ENCODE peak calls at places on chromosomes 5 and 9, in ten cellular contexts. One of them, this sample, is unnamed.

GRCh38 chr9:127588740-127589506 is 23.2 kb upstream of the STXBP1 start:
- DNase-seq in transverse colon: no peak
- DNase-seq in H1: no peak
- DNase-seq in HepG2: no peak
- DNase-seq in stomach: no peak
- DNase-seq in esophagus muscularis mucosa: no peak
- DNase-seq in HCT116: no peak
- DNase-seq in GM12891: no peak
- DNase-seq in breast epithelium: no peak
- DNase-seq in prostate gland: no peak
- DNase-seq in this sample: no peak

GRCh38 chr9:86405926-86406325 is 51.7 kb upstream of the TUT7 start:
- DNase-seq in transverse colon: no peak
- DNase-seq in H1: no peak
- DNase-seq in HepG2: peak
- DNase-seq in stomach: no peak
- DNase-seq in esophagus muscularis mucosa: peak
- DNase-seq in HCT116: peak
- DNase-seq in GM12891: no peak
- DNase-seq in breast epithelium: no peak
- DNase-seq in prostate gland: peak
- DNase-seq in this sample: no peak

GRCh38 chr5:98805070-98805469 is 31.6 kb downstream of the RGMB start:
- DNase-seq in transverse colon: no peak
- DNase-seq in H1: no peak
- DNase-seq in HepG2: no peak
- DNase-seq in stomach: no peak
- DNase-seq in esophagus muscularis mucosa: no peak
- DNase-seq in HCT116: no peak
- DNase-seq in GM12891: no peak
- DNase-seq in breast epithelium: no peak
- DNase-seq in prostate gland: no peak
- DNase-seq in this sample: no peak

GRCh38 chr5:172931001-172931536 is 28.2 kb upstream of the RPL26L1 start:
- DNase-seq in transverse colon: no peak
- DNase-seq in H1: no peak
- DNase-seq in HepG2: no peak
- DNase-seq in stomach: no peak
- DNase-seq in esophagus muscularis mucosa: no peak
- DNase-seq in HCT116: no peak
- DNase-seq in GM12891: no peak
- DNase-seq in breast epithelium: no peak
- DNase-seq in prostate gland: no peak
- DNase-seq in this sample: no peak

GRCh38 chr5:40202852-40203440 is 476.8 kb upstream of the PTGER4 start:
- DNase-seq in transverse colon: no peak
- DNase-seq in H1: no peak
- DNase-seq in HepG2: no peak
- DNase-seq in stomach: no peak
- DNase-seq in esophagus muscularis mucosa: no peak
- DNase-seq in HCT116: no peak
- DNase-seq in GM12891: no peak
- DNase-seq in breast epithelium: no peak
- DNase-seq in prostate gland: no peak
- DNase-seq in this sample: no peak

GRCh38 chr5:73299017-73299630 is 126.1 kb downstream of the TMEM174 start:
- DNase-seq in transverse colon: no peak
- DNase-seq in H1: no peak
- DNase-seq in HepG2: no peak
- DNase-seq in stomach: no peak
- DNase-seq in esophagus muscularis mucosa: no peak
- DNase-seq in HCT116: no peak
- DNase-seq in GM12891: no peak
- DNase-seq in breast epithelium: no peak
- DNase-seq in prostate gland: no peak
- DNase-seq in this sample: peak

GRCh38 chr5:145811834-145812625 is 23.1 kb downstream of the PRELID2 start:
- DNase-seq in transverse colon: no peak
- DNase-seq in H1: no peak
- DNase-seq in HepG2: peak
- DNase-seq in stomach: no peak
- DNase-seq in esophagus muscularis mucosa: peak
- DNase-seq in HCT116: no peak
- DNase-seq in GM12891: no peak
- DNase-seq in breast epithelium: no peak
- DNase-seq in prostate gland: no peak
- DNase-seq in this sample: no peak

GRCh38 chr5:17069995-17070405 is 133.9 kb upstream of the MYO10 start:
- DNase-seq in transverse colon: peak
- DNase-seq in H1: no peak
- DNase-seq in HepG2: no peak
- DNase-seq in stomach: peak
- DNase-seq in esophagus muscularis mucosa: no peak
- DNase-seq in HCT116: peak
- DNase-seq in GM12891: no peak
- DNase-seq in breast epithelium: no peak
- DNase-seq in prostate gland: no peak
- DNase-seq in this sample: no peak

GRCh38 chr5:82549263-82549662 is 271.1 kb upstream of the RPS23 start:
- DNase-seq in transverse colon: no peak
- DNase-seq in H1: no peak
- DNase-seq in HepG2: no peak
- DNase-seq in stomach: no peak
- DNase-seq in esophagus muscularis mucosa: no peak
- DNase-seq in HCT116: no peak
- DNase-seq in GM12891: no peak
- DNase-seq in breast epithelium: no peak
- DNase-seq in prostate gland: no peak
- DNase-seq in this sample: no peak

DNA sequence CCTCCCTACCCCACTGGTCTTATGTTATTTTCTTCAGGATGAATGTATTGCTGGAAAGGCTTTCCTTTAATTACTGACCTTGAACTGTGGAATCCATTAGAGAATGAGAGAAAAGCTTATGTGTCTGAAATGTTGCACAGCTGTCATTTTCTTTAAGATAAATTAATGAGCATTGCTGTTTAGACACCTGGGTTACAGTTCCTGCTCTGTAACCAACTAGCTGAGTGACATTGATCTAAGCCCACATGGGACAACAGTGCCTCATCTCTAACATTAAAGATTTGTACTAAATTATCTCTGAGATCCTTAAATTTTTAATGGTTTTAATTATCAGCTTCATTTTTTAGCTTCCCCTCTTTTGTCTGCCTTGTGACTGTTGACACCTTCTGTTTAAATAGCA is 507.0 kb downstream of the TAF11L14 start:
- DNase-seq in transverse colon: no peak
- DNase-seq in H1: no peak
- DNase-seq in HepG2: no peak
- DNase-seq in stomach: no peak
- DNase-seq in esophagus muscularis mucosa: no peak
- DNase-seq in HCT116: no peak
- DNase-seq in GM12891: no peak
- DNase-seq in breast epithelium: no peak
- DNase-seq in prostate gland: no peak
- DNase-seq in this sample: no peak
- TF ChIP-seq POLR2AphosphoS5 in transverse colon: no peak
- TF ChIP-seq POLR2AphosphoS5 in H1: no peak
- TF ChIP-seq POLR2AphosphoS5 in HepG2: no peak
- TF ChIP-seq POLR2AphosphoS5 in stomach: no peak
- TF ChIP-seq POLR2AphosphoS5 in esophagus muscularis mucosa: no peak
- TF ChIP-seq POLR2AphosphoS5 in HCT116: no peak
- TF ChIP-seq POLR2AphosphoS5 in GM12891: no peak
- TF ChIP-seq POLR2AphosphoS5 in breast epithelium: no peak
- TF ChIP-seq POLR2AphosphoS5 in prostate gland: no peak
- TF ChIP-seq POLR2AphosphoS5 in this sample: no peak

DNA sequence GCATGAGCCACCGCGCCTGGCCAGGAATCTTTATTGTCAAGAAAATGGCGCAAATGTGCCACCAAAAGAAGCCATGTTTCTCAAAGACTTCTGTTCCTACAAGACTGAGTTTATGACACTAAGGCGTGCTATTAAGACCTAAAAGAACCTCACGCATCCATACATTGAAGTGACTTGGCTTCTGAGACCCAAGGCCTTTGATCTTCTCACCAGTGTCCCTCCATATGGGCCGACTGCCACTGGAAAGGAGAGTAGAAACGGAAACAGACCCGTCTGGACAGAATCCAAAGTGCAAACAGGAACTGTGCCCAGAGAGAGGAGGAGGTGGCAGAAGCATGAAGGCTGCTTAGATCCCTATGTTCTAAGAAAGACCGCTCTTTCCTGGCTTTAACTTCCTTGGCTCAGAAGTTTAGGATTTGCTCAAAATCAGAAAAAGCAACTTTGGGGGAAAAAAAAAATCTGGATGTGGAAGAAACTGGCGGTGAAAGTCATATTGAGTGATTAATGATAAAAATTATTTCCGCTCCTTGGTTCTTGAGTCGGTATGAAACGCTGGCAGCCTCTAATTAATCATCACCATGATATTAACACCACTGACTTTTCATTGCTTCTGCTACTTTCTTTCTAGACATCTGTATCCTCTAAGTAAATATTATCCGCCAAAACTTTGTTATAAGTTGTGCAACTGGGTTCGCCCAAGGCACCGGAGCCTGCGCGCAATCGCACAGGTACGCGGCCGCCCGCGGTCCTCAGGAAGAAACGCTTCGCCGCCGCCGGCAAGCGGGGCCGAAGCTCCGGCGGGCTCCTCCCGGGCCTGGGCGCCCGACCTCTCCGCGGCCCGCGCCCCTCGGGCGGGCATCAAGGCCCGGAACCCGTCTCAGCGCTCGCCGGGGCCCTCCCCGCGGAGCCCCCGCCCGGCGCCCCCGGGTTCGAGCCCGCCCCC is 730 bp downstream of the DAP start:
- DNase-seq in transverse colon: peak
- DNase-seq in H1: no peak
- DNase-seq in HepG2: peak
- DNase-seq in stomach: peak
- DNase-seq in esophagus muscularis mucosa: no peak
- DNase-seq in HCT116: peak
- DNase-seq in GM12891: peak
- DNase-seq in breast epithelium: peak
- DNase-seq in prostate gland: peak
- DNase-seq in this sample: peak
- TF ChIP-seq POLR2A in transverse colon: peak
- TF ChIP-seq POLR2A in H1: no peak
- TF ChIP-seq POLR2A in HepG2: peak
- TF ChIP-seq POLR2A in stomach: no peak
- TF ChIP-seq POLR2A in esophagus muscularis mucosa: no peak
- TF ChIP-seq POLR2A in HCT116: no peak
- TF ChIP-seq POLR2A in GM12891: no peak
- TF ChIP-seq POLR2A in breast epithelium: no peak
- TF ChIP-seq POLR2A in prostate gland: peak
- TF ChIP-seq POLR2A in this sample: no peak

GRCh38 chr9:95131023-95131943 is 186.2 kb downstream of the FANCC start:
- DNase-seq in transverse colon: peak
- DNase-seq in H1: no peak
- DNase-seq in HepG2: peak
- DNase-seq in stomach: peak
- DNase-seq in esophagus muscularis mucosa: no peak
- DNase-seq in HCT116: peak
- DNase-seq in GM12891: peak
- DNase-seq in breast epithelium: no peak
- DNase-seq in prostate gland: peak
- DNase-seq in this sample: peak

GRCh38 chr9:95134457-95134881 is 183.0 kb downstream of the FANCC start:
- DNase-seq in transverse colon: peak
- DNase-seq in H1: no peak
- DNase-seq in HepG2: no peak
- DNase-seq in stomach: peak
- DNase-seq in esophagus muscularis mucosa: no peak
- DNase-seq in HCT116: no peak
- DNase-seq in GM12891: no peak
- DNase-seq in breast epithelium: no peak
- DNase-seq in prostate gland: no peak
- DNase-seq in this sample: no peak

GRCh38 chr9:95132406-95133350 is 184.8 kb downstream of the FANCC start:
- DNase-seq in transverse colon: no peak
- DNase-seq in H1: no peak
- DNase-seq in HepG2: no peak
- DNase-seq in stomach: no peak
- DNase-seq in esophagus muscularis mucosa: no peak
- DNase-seq in HCT116: no peak
- DNase-seq in GM12891: no peak
- DNase-seq in breast epithelium: no peak
- DNase-seq in prostate gland: no peak
- DNase-seq in this sample: no peak

GRCh38 chr9:95135756-95136155 is 181.8 kb downstream of the FANCC start:
- DNase-seq in transverse colon: no peak
- DNase-seq in H1: no peak
- DNase-seq in HepG2: no peak
- DNase-seq in stomach: no peak
- DNase-seq in esophagus muscularis mucosa: no peak
- DNase-seq in HCT116: no peak
- DNase-seq in GM12891: no peak
- DNase-seq in breast epithelium: no peak
- DNase-seq in prostate gland: no peak
- DNase-seq in this sample: no peak

GRCh38 chr9:95133351-95133724 is 184.2 kb downstream of the FANCC start:
- DNase-seq in transverse colon: no peak
- DNase-seq in H1: no peak
- DNase-seq in HepG2: no peak
- DNase-seq in stomach: no peak
- DNase-seq in esophagus muscularis mucosa: no peak
- DNase-seq in HCT116: no peak
- DNase-seq in GM12891: no peak
- DNase-seq in breast epithelium: no peak
- DNase-seq in prostate gland: no peak
- DNase-seq in this sample: no peak
- TF ChIP-seq POLR2AphosphoS5 in transverse colon: no peak
- TF ChIP-seq POLR2AphosphoS5 in H1: no peak
- TF ChIP-seq POLR2AphosphoS5 in HepG2: no peak
- TF ChIP-seq POLR2AphosphoS5 in stomach: no peak
- TF ChIP-seq POLR2AphosphoS5 in esophagus muscularis mucosa: no peak
- TF ChIP-seq POLR2AphosphoS5 in HCT116: no peak
- TF ChIP-seq POLR2AphosphoS5 in GM12891: no peak
- TF ChIP-seq POLR2AphosphoS5 in breast epithelium: no peak
- TF ChIP-seq POLR2AphosphoS5 in prostate gland: no peak
- TF ChIP-seq POLR2AphosphoS5 in this sample: no peak

DNA sequence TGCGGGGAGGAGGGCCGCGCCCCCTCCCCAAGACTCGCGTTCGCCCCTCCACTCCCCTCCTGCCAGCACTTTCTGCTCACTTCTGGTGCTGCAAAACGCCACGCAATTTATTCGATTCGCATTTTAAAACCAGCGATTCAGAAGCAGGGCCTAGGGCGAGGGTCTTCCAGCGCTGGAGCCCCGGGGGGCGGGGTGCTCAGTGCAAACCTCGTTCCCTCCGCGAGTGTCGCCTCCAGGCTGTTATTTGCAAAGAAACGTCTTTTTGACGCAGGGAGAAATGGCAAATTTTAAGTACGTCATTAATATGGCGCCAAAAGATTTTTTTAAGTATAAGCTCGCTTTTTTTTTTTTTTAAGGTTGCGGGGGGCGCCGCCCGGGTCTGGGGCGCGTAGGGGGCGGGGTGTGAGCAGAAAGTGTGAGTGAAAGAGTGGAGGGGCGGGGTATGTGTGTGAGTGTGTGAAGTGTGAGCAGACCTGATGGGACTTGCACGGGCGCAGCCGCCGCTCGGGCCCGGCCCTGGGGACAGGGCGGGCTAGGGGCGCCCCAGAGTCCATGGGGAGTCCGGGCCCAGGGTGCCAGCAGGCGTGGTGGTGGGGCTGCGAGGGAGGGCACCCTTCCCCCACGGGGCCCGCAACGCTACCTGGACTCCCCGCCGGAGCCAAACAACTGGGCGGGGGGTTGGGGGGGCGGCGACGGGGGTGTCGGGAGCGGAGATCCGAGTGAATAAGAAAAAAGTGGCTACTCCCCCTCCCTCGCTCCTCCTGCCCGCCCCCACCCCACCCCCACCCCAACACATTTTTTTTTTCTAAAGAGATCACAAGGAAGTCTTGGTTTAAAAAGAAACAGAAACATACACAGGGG is at the start of gene JADE2:
- DNase-seq in transverse colon: peak
- DNase-seq in H1: no peak
- DNase-seq in HepG2: peak
- DNase-seq in stomach: peak
- DNase-seq in esophagus muscularis mucosa: peak
- DNase-seq in HCT116: no peak
- DNase-seq in GM12891: peak
- DNase-seq in breast epithelium: peak
- DNase-seq in prostate gland: peak
- DNase-seq in this sample: peak
- TF ChIP-seq POLR2A in transverse colon: peak
- TF ChIP-seq POLR2A in H1: no peak
- TF ChIP-seq POLR2A in HepG2: no peak
- TF ChIP-seq POLR2A in stomach: no peak
- TF ChIP-seq POLR2A in esophagus muscularis mucosa: peak
- TF ChIP-seq POLR2A in HCT116: peak
- TF ChIP-seq POLR2A in GM12891: peak
- TF ChIP-seq POLR2A in breast epithelium: peak
- TF ChIP-seq POLR2A in prostate gland: peak
- TF ChIP-seq POLR2A in this sample: no peak